ENCODE peak calls at places on chromosomes 13 and 19, in six cellular contexts. P is GM10248, N is Calu3, V is activated B cell treated with CpG ODN at 0.5 μM for 24 hours, A is cardiac fibroblast, J is astrocyte. Z is an unnamed sample.

GRCh38 chr13:73351730-73352129 is 292.9 kb downstream of the KLF5 start:
- DNase-seq in P (no peak), J (no peak), V (no peak), N (no peak), A (no peak), Z (no peak)

GRCh38 chr13:112854321-112854720 is 114.7 kb upstream of the MCF2L start:
- DNase-seq in A (no peak), V (no peak), P (no peak), N (no peak), J (no peak), Z (no peak)

GRCh38 chr13:73133536-73133935 is 74.7 kb downstream of the KLF5 start:
- DNase-seq in P (no peak), J (peak), A (no peak), N (no peak), V (no peak), Z (no peak)

GRCh38 chr13:74442751-74443150 is 308.5 kb upstream of the KLF12 start:
- DNase-seq in A (no peak), J (no peak), N (no peak), P (no peak), V (no peak), Z (no peak)

GRCh38 chr19:1073063-1073955 is 6.3 kb downstream of the ARHGAP45 start:
- DNase-seq in N (no peak), J (no peak), A (no peak), V (no peak), P (no peak), Z (no peak)

GRCh38 chr13:41756198-41756885 is 204.6 kb downstream of the VWA8 start:
- DNase-seq in J (no peak), P (no peak), A (no peak), N (no peak), V (no peak), Z (no peak)

GRCh38 chr13:66835040-66835628 is 395.0 kb downstream of the PCDH9 start:
- DNase-seq in P (no peak), A (peak), J (peak), V (no peak), N (peak), Z (no peak)

GRCh38 chr19:47228937-47229673 is 1.9 kb downstream of the BBC3 start:
- DNase-seq in P (no peak), A (peak), N (no peak), V (no peak), J (peak), Z (no peak)

GRCh38 chr19:14113762-14114414 is 3.7 kb downstream of the PRKACA start:
- DNase-seq in J (no peak), N (peak), P (no peak), V (no peak), A (no peak), Z (no peak)

GRCh38 chr19:12800344-12800732 is 1.3 kb downstream of the PRDX2 start:
- DNase-seq in J (no peak), P (no peak), N (no peak), A (no peak), V (no peak), Z (no peak)

GRCh38 chr19:12800873-12801465 is 631 bp downstream of the PRDX2 start:
- DNase-seq in N (peak), V (no peak), J (no peak), A (no peak), P (no peak), Z (no peak)

GRCh38 chr19:12801466-12802266 is at the start of the genes PRDX2 and THSD8:
- DNase-seq in P (peak), V (peak), J (no peak), N (peak), A (peak), Z (no peak)

GRCh38 chr19:12804051-12804450 is 2.2 kb downstream of the THSD8 start:
- DNase-seq in J (no peak), V (no peak), A (no peak), P (no peak), N (no peak), Z (no peak)

DNA sequence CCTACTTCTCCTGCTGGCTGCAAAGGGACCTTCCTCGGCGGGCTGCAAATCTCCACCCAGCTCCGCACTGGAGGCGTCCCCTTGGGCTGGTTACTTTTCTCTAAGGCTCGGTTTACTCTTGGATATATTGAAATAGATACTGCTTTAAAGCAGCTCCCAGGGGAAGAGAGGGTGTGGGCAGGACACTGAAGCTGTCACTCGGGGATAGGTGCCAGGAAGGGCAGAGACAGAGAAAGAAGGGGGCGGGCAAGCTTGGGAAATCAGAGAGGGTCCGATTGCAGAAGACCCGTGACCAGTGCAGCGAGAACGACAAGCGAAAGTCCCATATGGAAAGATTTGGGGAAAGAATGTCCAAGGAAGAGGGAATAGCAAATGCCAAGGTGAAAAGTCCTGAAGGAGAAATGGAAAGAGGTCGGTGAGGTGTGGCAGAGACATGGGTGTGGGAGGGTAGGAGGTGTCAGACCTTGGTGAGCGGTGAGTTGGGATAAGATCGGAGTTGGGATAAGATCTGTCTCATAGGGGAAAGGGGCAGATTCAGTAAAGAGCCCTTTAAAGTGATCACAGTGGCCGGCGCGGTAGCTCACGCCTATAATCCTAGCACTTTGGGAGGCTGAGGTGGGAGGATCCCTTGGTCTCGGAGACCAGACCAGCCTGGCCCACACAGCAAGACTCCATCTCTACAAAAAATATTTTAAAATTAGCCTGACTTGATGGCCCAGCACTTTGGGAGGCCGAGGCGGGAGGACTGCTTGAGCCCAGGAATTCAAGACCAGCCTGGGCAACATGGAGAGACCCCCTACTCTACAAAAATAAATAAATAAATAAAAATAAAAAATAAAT is 618 bp downstream of the THSD8 start:
- DNase-seq in J (no peak), N (no peak), A (no peak), P (no peak), V (no peak), Z (no peak)
- TF ChIP-seq CTCF in J (no peak), N (no peak), A (no peak), P (no peak), V (no peak), Z (no peak)

DNA sequence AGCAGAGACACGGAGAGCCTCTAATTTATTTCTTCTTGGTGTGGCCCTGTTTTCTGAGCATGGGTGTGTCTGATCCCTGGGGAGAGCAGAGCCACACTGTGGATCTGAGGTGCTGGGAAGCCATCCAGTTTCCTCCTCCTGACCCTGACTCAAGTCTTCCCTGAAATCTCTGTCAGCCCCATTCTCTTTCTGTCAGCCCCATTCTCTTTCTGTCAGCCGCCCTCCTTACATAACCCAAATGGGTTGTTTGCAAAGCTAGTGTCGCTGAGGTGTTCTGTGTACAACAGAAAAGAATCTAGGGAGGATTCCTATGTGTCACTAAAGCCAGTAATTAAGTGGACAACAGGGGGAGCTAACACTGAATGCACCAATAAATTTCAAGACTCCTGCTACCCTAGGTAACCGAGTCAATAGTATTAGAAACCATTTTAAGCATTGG is 50.2 kb downstream of the LRCH1 start:
- DNase-seq in J (no peak), N (no peak), V (no peak), P (no peak), A (peak), Z (no peak)
- TF ChIP-seq CTCF in J (peak), N (peak), V (no peak), P (peak), A (peak), Z (peak)

DNA sequence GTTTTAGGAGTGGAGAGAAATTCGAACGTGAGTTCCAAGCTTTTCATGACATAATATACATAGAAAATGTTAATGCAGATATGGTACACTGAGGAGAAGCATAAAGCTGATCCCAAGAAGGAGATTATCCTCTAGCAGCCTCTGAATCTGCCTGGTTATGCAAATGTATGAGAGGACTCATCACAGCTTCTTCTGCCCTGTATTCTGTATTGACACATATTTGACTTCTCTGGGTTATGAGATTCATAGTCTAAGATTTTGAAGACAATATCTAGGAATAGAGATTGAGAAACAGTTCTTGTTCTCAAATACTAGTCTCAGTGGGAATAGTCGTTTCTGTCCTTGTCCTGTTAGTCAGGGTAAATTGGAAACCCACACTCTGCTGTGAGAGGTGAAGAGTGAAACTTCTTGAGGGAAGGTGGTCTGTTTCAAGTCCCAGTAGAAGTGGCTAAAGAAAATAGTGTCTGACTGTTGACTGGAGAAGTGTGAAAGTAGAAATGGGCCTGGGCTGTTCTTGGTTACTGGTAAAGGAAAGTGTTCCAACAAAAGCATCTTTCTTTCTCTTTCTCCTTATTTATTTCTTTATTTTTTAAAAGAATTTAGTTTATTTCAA is 1356.6 kb downstream of the SLITRK5 start:
- DNase-seq in V (no peak), A (no peak), P (no peak), N (no peak), J (no peak), Z (no peak)
- TF ChIP-seq CTCF in V (no peak), A (no peak), P (no peak), N (no peak), J (no peak), Z (no peak)

GRCh38 chr13:27122036-27122435 is 49.6 kb downstream of the USP12 start:
- DNase-seq in J (no peak), A (no peak), N (no peak), P (no peak), V (no peak), Z (no peak)

GRCh38 chr13:27124571-27124970 is 47.0 kb downstream of the USP12 start:
- DNase-seq in J (no peak), V (no peak), A (no peak), N (no peak), P (no peak), Z (no peak)

GRCh38 chr13:27126877-27127276 is 44.7 kb downstream of the USP12 start:
- DNase-seq in P (no peak), J (no peak), N (no peak), V (no peak), A (no peak), Z (no peak)

GRCh38 chr13:27128825-27129627 is 42.6 kb downstream of the USP12 start:
- DNase-seq in A (no peak), N (no peak), V (no peak), J (no peak), P (no peak), Z (no peak)

DNA sequence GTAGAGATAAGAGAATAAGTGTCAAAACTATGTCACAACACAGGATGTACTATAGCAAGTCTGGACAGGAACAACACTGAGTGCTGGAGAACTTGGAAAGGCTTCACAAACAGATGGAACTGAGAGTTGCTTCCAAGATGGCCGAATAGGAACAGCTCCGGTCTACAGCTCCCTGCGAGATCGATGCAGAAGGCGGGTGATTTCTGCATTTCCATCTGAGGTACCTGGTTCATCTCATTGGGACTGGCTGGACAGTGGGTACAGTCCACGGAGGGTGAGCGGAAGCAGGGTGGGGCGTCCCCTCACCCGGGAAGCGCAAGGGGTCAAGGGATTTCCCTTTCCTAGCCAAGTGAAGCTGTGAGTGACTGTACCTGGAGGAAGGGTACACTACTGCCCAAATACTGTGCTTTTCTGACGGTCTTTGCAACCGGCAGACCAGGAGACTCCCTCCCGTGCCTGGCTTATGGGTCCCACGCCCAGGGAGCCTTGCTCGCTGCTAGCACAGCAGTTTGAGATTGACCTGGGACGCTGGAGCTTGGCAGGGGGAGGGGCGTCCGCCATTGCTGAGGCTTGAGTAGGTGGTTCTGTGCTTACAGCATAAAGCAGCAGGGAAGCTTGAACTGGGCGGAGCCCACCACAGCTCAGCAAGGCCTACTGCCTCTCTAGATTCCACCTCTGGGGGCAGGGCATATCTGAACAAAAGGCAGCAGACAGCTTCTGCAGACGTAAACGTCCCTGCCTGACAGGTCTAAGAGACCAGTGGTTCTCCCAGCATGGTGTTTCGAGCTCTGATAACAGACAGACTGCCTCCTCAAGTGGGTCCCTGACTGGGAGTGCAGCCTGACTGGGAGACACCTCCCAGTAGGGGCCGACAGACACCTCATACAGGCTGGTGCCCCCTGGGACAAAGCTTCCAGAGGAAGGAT is 46.0 kb downstream of the USP12 start:
- DNase-seq in N (no peak), P (no peak), A (no peak), V (no peak), J (no peak), Z (no peak)
- TF ChIP-seq CTCF in N (no peak), P (no peak), A (no peak), V (no peak), J (no peak), Z (no peak)

DNA sequence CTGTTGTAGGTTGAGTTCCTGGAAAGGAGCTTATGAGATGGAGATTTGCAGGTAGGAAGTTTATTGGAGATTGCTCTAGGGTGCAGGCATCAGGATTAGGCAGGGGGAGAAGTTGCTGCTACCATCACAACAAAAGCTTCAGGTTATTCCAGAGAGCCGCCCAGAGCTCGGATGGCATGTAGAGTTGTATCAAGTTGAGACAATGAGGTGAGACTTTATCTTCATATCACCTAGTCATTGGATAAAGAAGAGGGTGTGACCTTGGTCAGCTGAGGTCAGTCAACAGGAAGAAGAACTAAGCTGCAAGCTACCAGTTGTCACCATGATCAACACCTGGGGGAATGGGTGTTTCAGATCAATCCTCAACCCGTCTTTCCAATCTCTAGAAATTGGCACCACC is 342.0 kb downstream of the RFC3 start:
- DNase-seq in J (no peak), N (no peak), P (no peak), V (no peak), A (no peak), Z (no peak)
- TF ChIP-seq CTCF in J (no peak), N (no peak), P (no peak), V (no peak), A (no peak), Z (no peak)

DNA sequence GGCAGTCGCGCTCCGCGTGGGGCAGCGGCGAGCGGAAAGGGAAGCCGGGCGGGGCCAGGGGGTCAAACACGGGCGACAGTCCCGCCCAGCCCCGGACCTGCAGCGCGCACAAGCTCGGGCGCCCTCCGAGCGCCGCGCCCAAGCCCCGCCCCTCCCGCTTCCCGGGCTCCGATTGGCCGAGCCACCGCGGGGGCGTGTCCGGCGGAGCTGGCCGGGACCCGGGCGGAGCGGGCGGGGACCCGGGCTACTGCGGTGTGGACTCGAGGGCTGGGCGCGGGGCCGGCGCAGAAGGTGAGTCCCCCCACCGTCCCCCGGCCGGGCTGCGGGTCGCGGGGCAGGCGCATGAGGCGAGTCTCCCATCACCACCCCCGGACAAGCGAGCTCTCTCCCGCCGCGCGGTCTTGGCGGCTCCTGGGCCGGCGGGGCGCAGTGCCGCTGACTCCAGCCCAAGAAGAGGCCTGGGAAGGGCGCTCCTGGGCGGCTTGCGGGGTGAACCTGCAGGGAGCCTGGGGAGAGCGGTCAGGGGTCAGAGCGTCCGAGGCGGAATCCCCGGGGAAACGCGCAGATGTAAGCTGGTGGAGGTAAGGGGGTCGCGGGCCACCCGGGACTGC is at the start of gene PLEKHF1:
- DNase-seq in P (peak), A (peak), N (peak), V (peak), J (peak), Z (no peak)
- TF ChIP-seq CTCF in P (peak), A (no peak), N (no peak), V (no peak), J (no peak), Z (no peak)

DNA sequence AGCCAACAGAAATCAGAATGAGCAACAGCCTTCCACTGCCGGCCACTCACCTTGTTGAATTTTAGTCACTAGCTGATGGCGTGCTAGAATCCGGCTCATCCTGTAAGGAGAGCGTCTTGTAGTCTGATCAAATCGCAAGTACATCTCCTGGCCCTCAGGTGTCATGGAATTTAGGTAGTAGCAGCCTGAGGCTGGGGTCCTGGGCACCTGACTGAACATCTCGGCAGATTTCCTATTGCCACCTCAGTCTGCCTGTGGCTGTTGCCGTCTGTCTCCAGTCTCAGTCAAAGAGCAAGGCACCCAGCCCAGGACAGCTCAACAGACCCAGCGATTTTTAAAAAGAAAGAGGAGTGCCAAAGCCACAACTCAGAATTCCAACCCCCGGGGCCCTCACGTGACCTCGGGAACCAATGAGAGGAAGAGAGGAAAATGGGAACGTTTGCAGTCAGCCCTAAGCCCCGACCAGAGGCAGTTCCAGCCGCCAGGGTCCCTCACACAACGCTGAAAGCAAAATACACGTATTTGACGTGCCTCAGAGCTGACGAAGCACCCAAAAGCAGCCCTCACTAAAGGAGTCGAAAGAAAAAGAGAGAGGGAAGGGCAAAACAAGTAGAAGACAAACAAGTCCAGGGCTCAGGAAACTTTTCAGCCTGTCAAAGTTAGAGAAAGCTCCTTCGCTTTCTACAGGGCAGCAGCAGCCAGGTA is at the start of gene STARD13:
- DNase-seq in P (peak), N (peak), J (peak), A (peak), V (no peak), Z (no peak)
- TF ChIP-seq CTCF in P (peak), N (no peak), J (peak), A (peak), V (no peak), Z (no peak)

DNA sequence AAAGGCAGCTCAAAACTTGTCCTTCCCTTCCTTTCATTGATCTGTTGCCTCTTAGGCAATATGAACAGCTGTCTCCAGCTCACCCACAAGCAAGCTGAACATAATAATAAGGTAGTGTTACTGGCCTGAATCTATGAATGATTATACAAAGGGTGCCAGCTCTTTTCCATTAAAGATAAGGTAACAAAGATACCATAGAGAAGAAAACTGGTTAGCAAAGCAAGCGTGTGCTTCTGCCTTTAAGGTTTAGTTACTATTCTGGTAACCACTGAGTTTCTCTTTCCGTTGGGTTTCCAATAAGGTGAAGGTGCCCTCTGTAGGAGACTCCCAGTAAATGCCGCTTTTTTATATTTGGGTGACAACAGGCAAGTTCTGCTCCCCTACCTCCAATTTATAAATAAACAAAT is 12.1 kb upstream of the DACH1 start:
- DNase-seq in A (peak), J (no peak), N (no peak), P (peak), V (no peak), Z (peak)
- TF ChIP-seq CTCF in A (peak), J (peak), N (no peak), P (peak), V (no peak), Z (peak)

Z was measured in GM12864.